ENCODE peak calls at places on chromosomes 4 and X, in ten cellular contexts. I, S, A, X, Q, P, V, B, E and D are unnamed samples.

GRCh38 chr4:151808120-151808529 is 47.3 kb upstream of the GATB start:
- DNase-seq in S (no peak), E (no peak), P (no peak), I (no peak), B (no peak), A (no peak), V (no peak), X (no peak), Q (no peak), D (no peak)

GRCh38 chrX:35098419-35098818 is 155.8 kb downstream of the FAM47B start:
- DNase-seq in Q (no peak), E (no peak), B (no peak), S (no peak), A (no peak), V (no peak), X (no peak), P (no peak), I (no peak), D (no peak)

GRCh38 chr4:65014078-65014477 is 604.8 kb upstream of the TECRL start:
- DNase-seq in I (no peak), Q (no peak), X (no peak), V (no peak), E (no peak), B (no peak), S (no peak), A (no peak), P (no peak), D (no peak)

GRCh38 chr4:22129454-22130075 is 181.0 kb upstream of the KCNIP4 start:
- DNase-seq in V (peak), Q (no peak), I (no peak), B (no peak), S (peak), X (no peak), P (no peak), E (peak), A (no peak), D (no peak)

GRCh38 chr4:2688697-2689096 is 67.4 kb downstream of the TNIP2 start:
- DNase-seq in E (no peak), B (no peak), A (no peak), S (no peak), I (peak), X (no peak), P (no peak), V (no peak), Q (no peak), D (no peak)

GRCh38 chrX:142068365-142068764 is 136.7 kb downstream of the MAGEC2 start:
- DNase-seq in B (no peak), E (no peak), V (no peak), P (no peak), S (no peak), Q (no peak), A (no peak), X (no peak), I (no peak), D (no peak)

GRCh38 chr4:180398564-180398963 is 1844.6 kb upstream of the TENM3 start:
- DNase-seq in S (no peak), B (no peak), Q (no peak), A (no peak), E (no peak), V (no peak), P (no peak), X (no peak), I (no peak), D (no peak)

GRCh38 chr4:88567591-88567990 is 24.7 kb upstream of the HERC3 start:
- DNase-seq in S (no peak), B (no peak), E (no peak), A (no peak), X (no peak), V (no peak), I (no peak), Q (no peak), P (no peak), D (no peak)

GRCh38 chr4:69485130-69485529 is 10.6 kb downstream of the UGT2B4 start:
- DNase-seq in Q (no peak), V (no peak), X (no peak), I (no peak), B (no peak), S (no peak), P (no peak), A (no peak), E (no peak), D (no peak)

GRCh38 chr4:15451866-15452765 is 17.6 kb upstream of the CC2D2A start:
- DNase-seq in P (no peak), V (no peak), E (no peak), S (peak), I (no peak), X (no peak), A (no peak), Q (no peak), B (no peak), D (peak)

GRCh38 chr4:7422098-7422897 is 12.4 kb downstream of the PSAPL1 start:
- DNase-seq in B (no peak), P (no peak), A (peak), X (no peak), S (no peak), I (peak), V (no peak), E (no peak), Q (no peak), D (no peak)

GRCh38 chr4:39524420-39524957 is 2.8 kb downstream of the UGDH start:
- DNase-seq in Q (no peak), P (no peak), A (no peak), B (no peak), V (no peak), S (no peak), E (peak), X (no peak), I (no peak), D (no peak)

GRCh38 chr4:78207951-78208350 is 150.8 kb downstream of the FRAS1 start:
- DNase-seq in P (no peak), Q (no peak), V (no peak), X (no peak), E (no peak), B (no peak), S (no peak), I (no peak), A (no peak), D (no peak)

GRCh38 chr4:151931563-151931962 is 170.8 kb upstream of the GATB start:
- DNase-seq in S (no peak), B (no peak), X (no peak), P (no peak), A (no peak), Q (no peak), E (peak), I (no peak), V (no peak), D (no peak)

GRCh38 chr4:158667651-158668198 is 4.0 kb downstream of the C4orf46 start:
- DNase-seq in V (no peak), X (no peak), E (peak), B (no peak), S (peak), I (no peak), A (no peak), P (peak), Q (no peak), D (no peak)

GRCh38 chr4:88689877-88690276 is 7.8 kb downstream of the NAP1L5 start:
- DNase-seq in A (no peak), B (no peak), Q (no peak), X (no peak), I (no peak), E (peak), P (no peak), S (no peak), V (no peak), D (no peak)

GRCh38 chr4:109067509-109068205 is 234.8 kb downstream of the COL25A1 start:
- DNase-seq in A (no peak), V (no peak), E (no peak), S (no peak), I (peak), B (no peak), X (no peak), Q (no peak), P (no peak), D (peak)

GRCh38 chr4:99504804-99505502 is 5.9 kb upstream of the C4orf17 start:
- DNase-seq in Q (no peak), S (no peak), A (no peak), B (no peak), I (no peak), P (no peak), E (no peak), V (no peak), X (no peak), D (no peak)

GRCh38 chrX:48972214-48973164 is 845 bp upstream of the KCND1 start:
- DNase-seq in A (peak), V (no peak), E (no peak), S (peak), P (peak), B (no peak), X (no peak), Q (peak), I (no peak), D (peak)

GRCh38 chrX:30570505-30570904 is 7.1 kb downstream of the TASL start:
- DNase-seq in B (no peak), V (no peak), P (peak), A (no peak), Q (no peak), E (no peak), X (no peak), S (peak), I (no peak), D (no peak)

GRCh38 chrX:154056739-154057367 is 37.2 kb upstream of the IRAK1 start:
- DNase-seq in Q (no peak), S (no peak), X (no peak), B (no peak), P (no peak), V (no peak), I (no peak), A (no peak), E (no peak), D (no peak)

GRCh38 chr4:78477276-78477675 is 74.3 kb upstream of the ANXA3 start:
- DNase-seq in I (no peak), V (no peak), A (no peak), Q (no peak), X (no peak), P (no peak), S (no peak), B (no peak), E (no peak), D (no peak)